ENCODE peak calls at places on chromosome 22, in eight cellular contexts. One of them, this sample, is unnamed.

GRCh38 chr22:30890689-30891442 is 77.7 kb downstream of the MORC2 start:
- DNase-seq in fibroblast of lung: peak; percentile 10
- DNase-seq in HCT116: peak; percentile 10
- DNase-seq in mammary epithelial cell: peak; percentile 22
- DNase-seq in H1: no peak
- DNase-seq in GM23338: peak; percentile 71
- DNase-seq in endothelial cell of umbilical vein: peak; percentile 19
- DNase-seq in neural progenitor cell: peak; percentile 61
- DNase-seq in this sample: peak; percentile 68

GRCh38 chr22:30919973-30920372 is 48.6 kb downstream of the MORC2 start:
- DNase-seq in fibroblast of lung: no peak
- DNase-seq in HCT116: no peak
- DNase-seq in mammary epithelial cell: no peak
- DNase-seq in H1: no peak
- DNase-seq in GM23338: no peak
- DNase-seq in endothelial cell of umbilical vein: no peak
- DNase-seq in neural progenitor cell: no peak
- DNase-seq in this sample: no peak

GRCh38 chr22:38097557-38098409 is 12.7 kb downstream of the BAIAP2L2 start:
- DNase-seq in fibroblast of lung: no peak
- DNase-seq in HCT116: peak; percentile 15
- DNase-seq in mammary epithelial cell: no peak
- DNase-seq in H1: no peak
- DNase-seq in GM23338: peak; percentile 94
- DNase-seq in endothelial cell of umbilical vein: peak; percentile 12
- DNase-seq in neural progenitor cell: peak; percentile 86
- DNase-seq in this sample: no peak

GRCh38 chr22:39317756-39318506 is 1.5 kb downstream of the RPL3 start:
- DNase-seq in fibroblast of lung: peak; percentile 57
- DNase-seq in HCT116: no peak
- DNase-seq in mammary epithelial cell: no peak
- DNase-seq in H1: no peak
- DNase-seq in GM23338: no peak
- DNase-seq in endothelial cell of umbilical vein: peak; percentile 35
- DNase-seq in neural progenitor cell: no peak
- DNase-seq in this sample: no peak

GRCh38 chr22:39524089-39524752 is 3.9 kb downstream of the ATF4 start:
- DNase-seq in fibroblast of lung: no peak
- DNase-seq in HCT116: no peak
- DNase-seq in mammary epithelial cell: no peak
- DNase-seq in H1: no peak
- DNase-seq in GM23338: no peak
- DNase-seq in endothelial cell of umbilical vein: no peak
- DNase-seq in neural progenitor cell: no peak
- DNase-seq in this sample: peak; percentile 81

GRCh38 chr22:24108073-24108472 is 73.2 kb upstream of the SUSD2 start:
- DNase-seq in fibroblast of lung: no peak
- DNase-seq in HCT116: no peak
- DNase-seq in mammary epithelial cell: no peak
- DNase-seq in H1: no peak
- DNase-seq in GM23338: peak; percentile 75
- DNase-seq in endothelial cell of umbilical vein: no peak
- DNase-seq in neural progenitor cell: peak; percentile 65
- DNase-seq in this sample: no peak

GRCh38 chr22:30511903-30512302 is 6.4 kb upstream of the SEC14L4 start:
- DNase-seq in fibroblast of lung: no peak
- DNase-seq in HCT116: no peak
- DNase-seq in mammary epithelial cell: no peak
- DNase-seq in H1: no peak
- DNase-seq in GM23338: no peak
- DNase-seq in endothelial cell of umbilical vein: no peak
- DNase-seq in neural progenitor cell: no peak
- DNase-seq in this sample: no peak

GRCh38 chr22:43570531-43571144 is 158.8 kb downstream of the MPPED1 start:
- DNase-seq in fibroblast of lung: no peak
- DNase-seq in HCT116: no peak
- DNase-seq in mammary epithelial cell: no peak
- DNase-seq in H1: no peak
- DNase-seq in GM23338: peak; percentile 21
- DNase-seq in endothelial cell of umbilical vein: no peak
- DNase-seq in neural progenitor cell: peak; percentile 33
- DNase-seq in this sample: peak; percentile 45

GRCh38 chr22:27241430-27242110 is 560.0 kb downstream of the MN1 start:
- DNase-seq in fibroblast of lung: peak; percentile 59
- DNase-seq in HCT116: no peak
- DNase-seq in mammary epithelial cell: no peak
- DNase-seq in H1: no peak
- DNase-seq in GM23338: no peak
- DNase-seq in endothelial cell of umbilical vein: peak; percentile 83
- DNase-seq in neural progenitor cell: no peak
- DNase-seq in this sample: no peak

GRCh38 chr22:38401336-38402084 is 53.5 kb downstream of the KCNJ4 start:
- DNase-seq in fibroblast of lung: no peak
- DNase-seq in HCT116: no peak
- DNase-seq in mammary epithelial cell: no peak
- DNase-seq in H1: no peak
- DNase-seq in GM23338: no peak
- DNase-seq in endothelial cell of umbilical vein: no peak
- DNase-seq in neural progenitor cell: no peak
- DNase-seq in this sample: peak; percentile 38

GRCh38 chr22:27337676-27338075 is 463.9 kb downstream of the MN1 start:
- DNase-seq in fibroblast of lung: no peak
- DNase-seq in HCT116: no peak
- DNase-seq in mammary epithelial cell: no peak
- DNase-seq in H1: no peak
- DNase-seq in GM23338: no peak
- DNase-seq in endothelial cell of umbilical vein: no peak
- DNase-seq in neural progenitor cell: no peak
- DNase-seq in this sample: no peak

GRCh38 chr22:39125622-39126021 is 26.9 kb downstream of the CBX7 start:
- DNase-seq in fibroblast of lung: no peak
- DNase-seq in HCT116: no peak
- DNase-seq in mammary epithelial cell: no peak
- DNase-seq in H1: no peak
- DNase-seq in GM23338: no peak
- DNase-seq in endothelial cell of umbilical vein: no peak
- DNase-seq in neural progenitor cell: no peak
- DNase-seq in this sample: no peak

GRCh38 chr22:30875481-30876215 is 92.9 kb downstream of the MORC2 start:
- DNase-seq in fibroblast of lung: no peak
- DNase-seq in HCT116: no peak
- DNase-seq in mammary epithelial cell: no peak
- DNase-seq in H1: no peak
- DNase-seq in GM23338: no peak
- DNase-seq in endothelial cell of umbilical vein: no peak
- DNase-seq in neural progenitor cell: no peak
- DNase-seq in this sample: no peak

GRCh38 chr22:44309137-44309536 is 3.6 kb downstream of the SHISAL1 start:
- DNase-seq in fibroblast of lung: peak; percentile 97
- DNase-seq in HCT116: peak; percentile 7
- DNase-seq in mammary epithelial cell: peak; percentile 97
- DNase-seq in H1: no peak
- DNase-seq in GM23338: no peak
- DNase-seq in endothelial cell of umbilical vein: peak; percentile 29
- DNase-seq in neural progenitor cell: no peak
- DNase-seq in this sample: no peak

DNA sequence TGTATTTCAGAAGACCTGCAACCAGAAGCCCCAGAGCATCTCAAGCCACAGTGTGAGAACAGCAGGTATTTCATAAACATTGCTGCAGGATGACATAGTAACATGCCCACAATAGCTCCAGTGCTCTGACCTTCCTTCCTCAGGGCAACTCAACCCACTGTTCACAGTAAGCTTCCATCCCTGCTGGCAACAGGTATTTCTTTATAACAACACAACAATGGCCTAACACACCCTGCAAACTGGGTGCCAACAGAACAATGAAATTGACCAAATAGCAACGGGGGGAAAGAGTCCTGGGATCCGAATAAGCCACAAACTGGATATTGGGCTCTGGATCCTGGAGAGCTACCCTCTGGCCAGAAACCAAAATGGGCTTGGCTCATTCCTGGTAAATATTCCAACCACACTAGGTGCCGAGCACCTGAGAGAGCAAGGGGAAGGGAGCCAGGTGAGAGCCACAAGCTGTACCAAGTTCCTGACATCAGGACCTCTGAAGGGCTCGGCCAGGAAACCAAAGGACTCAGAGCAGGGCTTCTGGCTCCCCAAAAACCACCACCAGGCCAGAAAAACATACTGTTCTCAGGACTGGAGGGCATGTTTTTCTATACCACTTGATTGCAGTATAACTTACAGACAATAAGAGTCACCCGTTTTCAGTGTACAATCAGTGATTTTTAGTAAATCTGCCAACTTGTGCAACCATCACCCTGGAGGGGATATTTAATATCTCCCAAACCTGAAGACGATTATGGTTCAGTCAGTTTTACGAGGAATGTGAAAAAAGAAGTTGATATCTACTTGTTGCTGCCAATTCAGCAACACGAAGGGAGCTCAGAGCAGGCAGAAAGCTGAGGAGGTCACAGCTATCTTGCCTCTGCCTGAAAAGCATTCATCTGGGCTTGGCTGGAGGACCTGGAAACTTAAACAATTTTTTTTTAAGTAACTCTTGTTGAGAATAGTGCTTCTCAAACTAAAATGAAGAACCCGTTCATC is 99.3 kb downstream of the MICAL3 start:
- DNase-seq in fibroblast of lung: no peak
- DNase-seq in HCT116: no peak
- DNase-seq in mammary epithelial cell: peak; percentile 63
- DNase-seq in H1: no peak
- DNase-seq in GM23338: no peak
- DNase-seq in endothelial cell of umbilical vein: peak; percentile 54
- DNase-seq in neural progenitor cell: no peak
- DNase-seq in this sample: no peak
- H4K20me1 ChIP-seq in fibroblast of lung: no peaks in the 10 kb centered on the region
- H4K20me1 ChIP-seq in HCT116: peaks cover 14% of the 10 kb centered on the region
- H4K20me1 ChIP-seq in mammary epithelial cell: peaks cover 25% of the 10 kb centered on the region
- H4K20me1 ChIP-seq in H1: peaks cover 4% of the 10 kb centered on the region
- H4K20me1 ChIP-seq in GM23338: peaks cover 8% of the 10 kb centered on the region
- H4K20me1 ChIP-seq in endothelial cell of umbilical vein: peaks cover 3% of the 10 kb centered on the region
- H4K20me1 ChIP-seq in neural progenitor cell: peaks cover 65% of the 10 kb centered on the region
- H4K20me1 ChIP-seq in this sample: peaks cover 40% of the 10 kb centered on the region

DNA sequence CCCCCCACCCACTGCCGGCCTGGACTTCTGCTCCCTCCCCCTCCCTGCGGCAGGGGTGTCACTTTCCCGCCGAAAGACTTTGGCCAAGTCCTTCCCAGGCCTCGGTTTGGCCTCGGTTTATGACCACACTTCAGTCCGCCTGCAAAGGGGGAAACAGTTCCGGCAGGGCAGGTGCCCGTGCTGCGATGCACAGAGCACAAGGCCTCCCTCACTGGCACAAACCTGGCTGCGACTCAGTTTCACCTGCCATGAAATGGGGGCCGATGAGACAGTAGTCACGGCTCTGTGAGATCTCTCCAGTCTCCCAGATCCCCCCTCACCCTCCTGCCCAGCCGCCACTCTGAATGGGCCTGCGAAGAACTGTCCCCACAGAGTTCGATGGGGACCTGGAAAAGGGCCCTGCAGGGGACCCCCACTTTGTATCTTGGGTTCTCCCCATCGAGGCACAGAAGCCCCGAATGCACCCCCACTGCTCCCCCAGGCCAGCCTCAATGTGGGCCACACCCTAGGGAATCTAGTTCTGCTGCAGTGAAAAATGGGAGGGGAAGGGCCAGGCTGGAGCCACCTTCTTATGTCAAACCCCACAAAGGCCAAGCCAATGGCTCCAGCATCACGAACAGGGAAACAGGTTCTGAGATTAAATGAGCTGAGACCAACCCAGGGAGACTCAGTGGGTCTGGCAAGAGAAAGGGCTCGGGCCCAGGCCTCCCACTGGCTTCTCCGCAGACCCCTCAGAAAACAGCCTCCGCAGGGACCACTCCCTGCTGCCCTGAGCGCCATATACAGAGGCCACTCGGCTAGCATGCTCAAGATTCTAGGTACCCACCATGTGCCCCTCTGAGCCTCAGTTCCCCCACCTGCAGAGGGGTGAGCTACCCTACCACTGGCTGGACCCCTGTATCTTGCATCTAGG is 29.0 kb downstream of the ARVCF start:
- DNase-seq in fibroblast of lung: no peak
- DNase-seq in HCT116: no peak
- DNase-seq in mammary epithelial cell: no peak
- DNase-seq in H1: no peak
- DNase-seq in GM23338: no peak
- DNase-seq in endothelial cell of umbilical vein: no peak
- DNase-seq in neural progenitor cell: no peak
- DNase-seq in this sample: no peak
- H4K20me1 ChIP-seq in fibroblast of lung: no peaks in the 10 kb centered on the region
- H4K20me1 ChIP-seq in HCT116: no peaks in the 10 kb centered on the region
- H4K20me1 ChIP-seq in mammary epithelial cell: no peaks in the 10 kb centered on the region
- H4K20me1 ChIP-seq in H1: peaks cover 9% of the 10 kb centered on the region
- H4K20me1 ChIP-seq in GM23338: no peaks in the 10 kb centered on the region
- H4K20me1 ChIP-seq in endothelial cell of umbilical vein: no peaks in the 10 kb centered on the region
- H4K20me1 ChIP-seq in neural progenitor cell: peaks cover 38% of the 10 kb centered on the region
- H4K20me1 ChIP-seq in this sample: peaks cover 34% of the 10 kb centered on the region

GRCh38 chr22:36326178-36327161 is 61.3 kb downstream of the MYH9 start:
- DNase-seq in fibroblast of lung: no peak
- DNase-seq in HCT116: no peak
- DNase-seq in mammary epithelial cell: no peak
- DNase-seq in H1: no peak
- DNase-seq in GM23338: no peak
- DNase-seq in endothelial cell of umbilical vein: no peak
- DNase-seq in neural progenitor cell: no peak
- DNase-seq in this sample: no peak

GRCh38 chr22:36328635-36329216 is 59.0 kb downstream of the MYH9 start:
- DNase-seq in fibroblast of lung: peak; percentile 94
- DNase-seq in HCT116: no peak
- DNase-seq in mammary epithelial cell: peak; percentile 89
- DNase-seq in H1: no peak
- DNase-seq in GM23338: no peak
- DNase-seq in endothelial cell of umbilical vein: peak; percentile 84
- DNase-seq in neural progenitor cell: no peak
- DNase-seq in this sample: peak; percentile 65

GRCh38 chr22:36329217-36330078 is 58.3 kb downstream of the MYH9 start:
- DNase-seq in fibroblast of lung: peak; percentile 99
- DNase-seq in HCT116: peak; percentile 52
- DNase-seq in mammary epithelial cell: peak; percentile 97
- DNase-seq in H1: peak; percentile 94
- DNase-seq in GM23338: peak; percentile 99
- DNase-seq in endothelial cell of umbilical vein: peak; percentile 95
- DNase-seq in neural progenitor cell: peak; percentile 93
- DNase-seq in this sample: no peak

GRCh38 chr22:36330127-36330526 is 57.6 kb downstream of the MYH9 start:
- DNase-seq in fibroblast of lung: no peak
- DNase-seq in HCT116: no peak
- DNase-seq in mammary epithelial cell: no peak
- DNase-seq in H1: no peak
- DNase-seq in GM23338: no peak
- DNase-seq in endothelial cell of umbilical vein: no peak
- DNase-seq in neural progenitor cell: no peak
- DNase-seq in this sample: no peak

GRCh38 chr22:36327922-36328551 is 59.7 kb downstream of the MYH9 start:
- DNase-seq in fibroblast of lung: peak; percentile 79
- DNase-seq in HCT116: no peak
- DNase-seq in mammary epithelial cell: no peak
- DNase-seq in H1: no peak
- DNase-seq in GM23338: no peak
- DNase-seq in endothelial cell of umbilical vein: peak; percentile 54
- DNase-seq in neural progenitor cell: no peak
- DNase-seq in this sample: no peak
- H4K20me1 ChIP-seq in fibroblast of lung: no peaks in the 10 kb centered on the region
- H4K20me1 ChIP-seq in HCT116: no peaks in the 10 kb centered on the region
- H4K20me1 ChIP-seq in mammary epithelial cell: no peaks in the 10 kb centered on the region
- H4K20me1 ChIP-seq in H1: peaks cover 3% of the 10 kb centered on the region
- H4K20me1 ChIP-seq in GM23338: peaks cover 19% of the 10 kb centered on the region
- H4K20me1 ChIP-seq in endothelial cell of umbilical vein: no peaks in the 10 kb centered on the region
- H4K20me1 ChIP-seq in neural progenitor cell: no peaks in the 10 kb centered on the region
- H4K20me1 ChIP-seq in this sample: peaks cover 8% of the 10 kb centered on the region

GRCh38 chr22:17949926-17950473 is 74.4 kb downstream of the MICAL3 start:
- DNase-seq in fibroblast of lung: no peak
- DNase-seq in HCT116: no peak
- DNase-seq in mammary epithelial cell: no peak
- DNase-seq in H1: no peak
- DNase-seq in GM23338: no peak
- DNase-seq in endothelial cell of umbilical vein: no peak
- DNase-seq in neural progenitor cell: no peak
- DNase-seq in this sample: no peak
- H4K20me1 ChIP-seq in fibroblast of lung: no peaks in the 10 kb centered on the region
- H4K20me1 ChIP-seq in HCT116: no peaks in the 10 kb centered on the region
- H4K20me1 ChIP-seq in mammary epithelial cell: no peaks in the 10 kb centered on the region
- H4K20me1 ChIP-seq in H1: no peaks in the 10 kb centered on the region
- H4K20me1 ChIP-seq in GM23338: peaks cover 5% of the 10 kb centered on the region
- H4K20me1 ChIP-seq in endothelial cell of umbilical vein: no peaks in the 10 kb centered on the region
- H4K20me1 ChIP-seq in neural progenitor cell: peaks cover 52% of the 10 kb centered on the region
- H4K20me1 ChIP-seq in this sample: peaks cover 39% of the 10 kb centered on the region